ENCODE peak calls at places on chromosomes 3 and 15, in four cellular contexts. One of them, this sample, is unnamed.

GRCh38 chr3:4290272-4290893 is 12.8 kb upstream of the SETMAR start:
- DNase-seq in heart left ventricle: no peak
- DNase-seq in BJ: no peak
- DNase-seq in CD8-positive, alpha-beta T cell: peak
- DNase-seq in this sample: no peak

GRCh38 chr3:190041333-190042041 is 79.2 kb downstream of the P3H2 start:
- DNase-seq in BJ: no peak
- DNase-seq in CD8-positive, alpha-beta T cell: no peak
- DNase-seq in heart left ventricle: no peak
- DNase-seq in this sample: no peak

GRCh38 chr15:75785771-75786563 is 57.3 kb upstream of the UBE2Q2 start:
- DNase-seq in heart left ventricle: no peak
- DNase-seq in CD8-positive, alpha-beta T cell: no peak
- DNase-seq in BJ: no peak
- DNase-seq in this sample: peak

GRCh38 chr15:53739651-53740050 is 19.8 kb downstream of the WDR72 start:
- DNase-seq in CD8-positive, alpha-beta T cell: no peak
- DNase-seq in heart left ventricle: no peak
- DNase-seq in BJ: no peak
- DNase-seq in this sample: no peak

GRCh38 chr15:63892794-63893441 is 59.2 kb upstream of the HERC1 start:
- DNase-seq in CD8-positive, alpha-beta T cell: peak
- DNase-seq in heart left ventricle: no peak
- DNase-seq in BJ: no peak
- DNase-seq in this sample: no peak

GRCh38 chr3:144109944-144110343 is 138.3 kb downstream of the DIPK2A start:
- DNase-seq in BJ: no peak
- DNase-seq in heart left ventricle: no peak
- DNase-seq in CD8-positive, alpha-beta T cell: no peak
- DNase-seq in this sample: no peak

GRCh38 chr3:190435618-190436017 is 14.1 kb downstream of the TMEM207 start:
- DNase-seq in heart left ventricle: no peak
- DNase-seq in BJ: no peak
- DNase-seq in CD8-positive, alpha-beta T cell: no peak
- DNase-seq in this sample: no peak

GRCh38 chr15:72809329-72809728 is 25.8 kb upstream of the ADPGK start:
- DNase-seq in CD8-positive, alpha-beta T cell: no peak
- DNase-seq in heart left ventricle: no peak
- DNase-seq in BJ: no peak
- DNase-seq in this sample: no peak

DNA sequence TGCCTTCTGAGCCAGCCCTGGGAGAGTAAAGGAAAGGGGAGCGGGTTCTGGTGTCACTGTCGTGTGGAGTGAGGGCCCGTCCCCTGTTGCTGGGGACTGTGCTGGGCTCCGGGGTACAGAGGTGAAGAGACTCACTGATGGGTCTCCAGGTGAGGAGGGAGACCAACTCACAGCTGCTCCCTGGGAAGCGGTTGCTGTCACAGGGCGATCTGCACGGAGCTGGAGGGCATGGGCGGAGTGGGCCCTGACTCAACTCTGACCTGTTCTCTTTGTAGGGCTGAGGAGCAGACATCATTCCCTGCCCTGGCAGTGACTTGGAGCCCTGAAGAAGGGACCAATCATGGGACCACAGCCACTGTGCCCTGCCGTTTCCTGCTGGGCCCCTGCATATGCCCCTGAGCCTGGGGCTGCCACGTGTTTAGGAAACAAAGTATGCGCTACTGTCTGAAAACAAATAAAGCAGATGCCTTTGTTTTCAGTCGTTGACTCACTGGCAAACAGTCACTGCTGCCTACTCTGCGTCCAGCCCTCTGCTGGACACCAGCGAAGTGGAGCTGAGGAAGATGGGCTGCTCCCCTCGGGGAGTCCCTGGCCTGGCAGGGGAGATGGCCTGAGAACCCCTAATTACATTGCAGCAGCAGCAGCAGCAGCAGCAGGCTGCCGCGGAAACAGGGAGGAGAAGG is 22.9 kb upstream of the PLXNA1 start:
- DNase-seq in CD8-positive, alpha-beta T cell: no peak
- DNase-seq in heart left ventricle: peak
- DNase-seq in BJ: no peak
- DNase-seq in this sample: no peak
- TF ChIP-seq CTCF in CD8-positive, alpha-beta T cell: no peak
- TF ChIP-seq CTCF in heart left ventricle: no peak
- TF ChIP-seq CTCF in BJ: peak
- TF ChIP-seq CTCF in this sample: peak

DNA sequence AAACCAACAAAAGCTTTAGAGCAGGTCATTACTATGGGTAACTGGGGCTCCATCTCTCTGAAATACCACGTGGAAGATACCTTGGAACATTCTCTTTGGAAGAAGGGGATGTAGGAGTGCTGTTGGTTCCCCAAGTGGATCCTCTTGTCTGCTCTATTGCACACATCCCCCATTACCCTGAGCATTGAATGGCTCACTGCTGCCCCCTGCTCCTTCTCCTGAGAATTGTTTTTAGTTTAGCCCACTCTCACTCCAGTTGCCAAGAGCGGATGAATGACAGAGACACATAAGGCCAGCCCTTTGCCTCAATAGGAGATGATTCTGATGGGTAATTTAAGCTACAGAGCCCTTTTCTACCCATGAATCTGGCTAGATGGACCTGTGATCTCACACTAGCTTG is 135.6 kb upstream of the SUCLG2 start:
- DNase-seq in heart left ventricle: no peak
- DNase-seq in BJ: no peak
- DNase-seq in CD8-positive, alpha-beta T cell: peak
- DNase-seq in this sample: no peak
- TF ChIP-seq CTCF in heart left ventricle: peak
- TF ChIP-seq CTCF in BJ: peak
- TF ChIP-seq CTCF in CD8-positive, alpha-beta T cell: peak
- TF ChIP-seq CTCF in this sample: peak

DNA sequence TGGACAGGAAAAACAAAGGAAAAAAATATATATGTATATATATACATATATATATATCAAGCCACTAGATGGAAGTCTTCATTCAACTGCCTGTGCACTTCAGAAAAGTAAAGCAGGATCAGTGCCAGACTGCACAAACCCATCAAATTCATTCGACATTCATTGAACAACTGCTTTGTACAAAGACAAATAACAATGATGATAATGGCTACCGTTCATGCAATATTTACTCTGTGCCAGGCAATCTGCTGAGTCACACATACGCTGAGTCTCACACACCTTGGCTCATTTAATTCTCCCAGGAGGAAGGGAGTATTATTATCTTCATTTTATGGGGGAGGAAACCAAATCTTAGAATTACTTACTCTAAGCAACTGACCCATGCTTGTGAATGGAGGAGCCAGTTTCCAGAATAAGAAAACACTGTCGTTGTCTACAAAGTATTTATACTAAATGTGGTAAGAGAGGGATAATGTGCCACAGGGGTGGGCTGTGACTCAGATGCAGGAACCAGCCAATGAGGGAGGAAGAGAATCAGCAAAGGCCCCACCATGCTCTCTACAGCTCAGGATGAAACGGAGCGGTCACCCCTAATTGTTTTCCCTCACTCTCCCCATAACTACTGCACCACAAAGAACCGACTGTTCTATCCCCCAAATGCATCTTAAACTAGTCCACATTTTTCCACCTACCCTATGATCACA is 44.4 kb downstream of the BFSP2 start:
- DNase-seq in BJ: no peak
- DNase-seq in CD8-positive, alpha-beta T cell: no peak
- DNase-seq in heart left ventricle: no peak
- DNase-seq in this sample: no peak
- TF ChIP-seq CTCF in BJ: no peak
- TF ChIP-seq CTCF in CD8-positive, alpha-beta T cell: no peak
- TF ChIP-seq CTCF in heart left ventricle: no peak
- TF ChIP-seq CTCF in this sample: peak

DNA sequence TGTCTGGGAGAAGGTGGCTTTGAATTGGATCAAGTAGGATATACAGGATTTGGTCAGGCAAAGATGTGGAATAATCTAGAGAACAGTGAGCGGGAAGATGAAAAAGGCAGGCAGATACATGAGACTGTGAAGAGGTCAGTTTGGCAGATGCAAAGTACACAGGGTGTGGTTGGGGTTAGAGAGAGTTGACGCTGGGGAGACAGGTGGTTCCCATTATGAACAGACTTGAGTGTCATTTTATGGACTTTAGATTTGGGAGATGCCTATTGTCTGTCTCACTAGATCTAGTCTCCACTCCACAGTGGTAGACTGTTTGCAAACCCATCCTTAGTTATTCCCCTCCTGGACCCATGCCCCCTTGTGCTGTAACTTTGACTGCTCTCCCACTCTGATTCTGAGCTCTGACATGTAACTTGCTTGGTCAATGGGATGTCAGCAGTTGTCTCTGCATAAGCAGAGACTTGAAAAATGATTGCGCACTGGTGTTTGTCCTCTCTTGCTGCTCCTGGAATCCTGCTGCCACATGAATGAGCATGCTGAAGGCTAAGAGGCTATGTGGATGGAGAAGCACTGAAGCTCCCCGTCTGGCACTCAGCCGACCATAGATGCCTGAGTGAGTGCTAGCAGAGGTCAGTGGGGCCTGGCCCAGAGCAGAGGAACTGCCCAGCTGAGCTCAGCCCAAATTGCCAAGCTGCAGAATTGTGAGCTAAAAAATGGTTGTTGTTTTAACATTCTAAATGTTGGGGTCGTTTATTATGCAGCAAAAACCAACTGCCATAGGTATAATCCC is 88.2 kb downstream of the FAM43A start:
- DNase-seq in CD8-positive, alpha-beta T cell: no peak
- DNase-seq in heart left ventricle: no peak
- DNase-seq in BJ: peak
- DNase-seq in this sample: peak
- TF ChIP-seq CTCF in CD8-positive, alpha-beta T cell: no peak
- TF ChIP-seq CTCF in heart left ventricle: no peak
- TF ChIP-seq CTCF in BJ: no peak
- TF ChIP-seq CTCF in this sample: no peak

GRCh38 chr15:31569836-31570235 is 243.2 kb downstream of the KLF13 start:
- DNase-seq in BJ: no peak
- DNase-seq in heart left ventricle: no peak
- DNase-seq in CD8-positive, alpha-beta T cell: no peak
- DNase-seq in this sample: no peak

GRCh38 chr15:31573759-31574158 is 247.1 kb downstream of the KLF13 start:
- DNase-seq in CD8-positive, alpha-beta T cell: no peak
- DNase-seq in BJ: no peak
- DNase-seq in heart left ventricle: no peak
- DNase-seq in this sample: no peak

GRCh38 chr15:31574761-31575160 is 248.1 kb downstream of the KLF13 start:
- DNase-seq in heart left ventricle: no peak
- DNase-seq in BJ: no peak
- DNase-seq in CD8-positive, alpha-beta T cell: no peak
- DNase-seq in this sample: no peak

GRCh38 chr15:31570591-31570990 is 244.0 kb downstream of the KLF13 start:
- DNase-seq in heart left ventricle: no peak
- DNase-seq in CD8-positive, alpha-beta T cell: no peak
- DNase-seq in BJ: no peak
- DNase-seq in this sample: no peak

DNA sequence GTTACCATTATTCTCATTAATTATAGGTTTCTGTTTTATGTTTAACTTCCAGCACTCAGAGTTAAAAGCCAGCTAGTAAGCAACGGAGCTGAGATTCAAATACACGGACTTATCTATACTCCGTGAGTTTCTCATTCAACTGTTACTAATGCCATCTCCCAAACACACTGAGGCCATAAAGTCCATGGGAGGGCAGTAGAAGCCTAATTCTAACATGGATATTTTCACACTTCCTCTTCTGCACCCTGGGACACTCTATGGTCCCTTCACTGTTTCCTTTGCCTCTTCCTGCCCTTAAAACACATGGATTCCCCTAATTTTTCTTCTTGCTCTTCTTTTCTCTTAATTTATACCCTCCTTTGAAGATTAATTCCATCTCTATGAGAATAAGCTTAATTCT is 245.0 kb downstream of the KLF13 start:
- DNase-seq in BJ: no peak
- DNase-seq in CD8-positive, alpha-beta T cell: no peak
- DNase-seq in heart left ventricle: no peak
- DNase-seq in this sample: no peak
- TF ChIP-seq CTCF in BJ: no peak
- TF ChIP-seq CTCF in CD8-positive, alpha-beta T cell: no peak
- TF ChIP-seq CTCF in heart left ventricle: peak
- TF ChIP-seq CTCF in this sample: no peak

This sample was measured in osteocyte.